ENCODE peak calls at places on chromosomes 13 and 19, in four cellular contexts. X, O, T and P are unnamed samples.

GRCh38 chr13:34416833-34417425 is 525.1 kb upstream of the NBEA start:
- DNase-seq in X (peak), O (no peak), T (no peak), P (no peak)

GRCh38 chr19:29454109-29454508 is 71.7 kb upstream of the VSTM2B start:
- DNase-seq in X (peak), O (no peak), T (no peak), P (no peak)

GRCh38 chr13:65725001-65725400 is 1505.1 kb downstream of the PCDH9 start:
- DNase-seq in X (no peak), O (no peak), T (no peak), P (no peak)

GRCh38 chr13:50291611-50292010 is 276.4 kb downstream of the KCNRG start:
- DNase-seq in X (no peak), O (no peak), T (no peak), P (no peak)

GRCh38 chr13:112685856-112686255 is 4.0 kb upstream of the ATP11A start:
- DNase-seq in X (peak), O (peak), T (no peak), P (no peak)

GRCh38 chr13:30864352-30865130 is 41.5 kb upstream of the MEDAG start:
- DNase-seq in X (no peak), O (no peak), T (no peak), P (no peak)

GRCh38 chr13:91400094-91400462 is 1.7 kb downstream of the GPC5 start:
- DNase-seq in X (no peak), O (no peak), T (no peak), P (no peak)

GRCh38 chr19:35216833-35217707 is 11.5 kb downstream of the FAM187B start:
- DNase-seq in X (peak), O (peak), T (peak), P (no peak)

GRCh38 chr19:41746593-41747227 is 8.6 kb upstream of the CEACAM6 start:
- DNase-seq in X (peak), O (peak), T (peak), P (no peak)

GRCh38 chr13:89199138-89199537 is 1528.0 kb downstream of the SLITRK5 start:
- DNase-seq in X (no peak), O (no peak), T (no peak), P (no peak)

GRCh38 chr13:46751811-46752635 is 44.9 kb downstream of the ESD start:
- DNase-seq in X (peak), O (no peak), T (peak), P (peak)

GRCh38 chr19:58380037-58380735 is 644 bp downstream of the ZNF837 start:
- DNase-seq in X (no peak), O (no peak), T (no peak), P (peak)

GRCh38 chr13:28611654-28612131 is 47.2 kb upstream of the POMP start:
- DNase-seq in X (no peak), O (no peak), T (peak), P (no peak)

GRCh38 chr19:18117692-18118378 is 20.3 kb downstream of the MAST3 start:
- DNase-seq in X (peak), O (peak), T (peak), P (no peak)

GRCh38 chr13:20814224-20814910 is 40.6 kb upstream of the EEF1AKMT1 start:
- DNase-seq in X (peak), O (peak), T (no peak), P (no peak)

GRCh38 chr19:57566396-57567256 is 7.0 kb upstream of the ZNF550 start:
- DNase-seq in X (no peak), O (no peak), T (no peak), P (no peak)